ENCODE peak calls at places on chromosome 20, in nine cellular contexts. T, W, H, V, A, N, J, U and Z are unnamed samples.

GRCh38 chr20:54680439-54680838 is 205.0 kb downstream of the DOK5 start:
- DNase-seq in T (no peak), W (no peak), H (no peak), V (no peak), A (no peak), N (no peak), J (no peak), U (no peak), Z (no peak)

GRCh38 chr20:2314759-2315439 is 19.1 kb downstream of the TGM3 start:
- DNase-seq in T (no peak), W (no peak), H (no peak), V (peak; percentile 69), A (peak; percentile 42), N (peak; percentile 81), J (peak; percentile 55), U (no peak), Z (no peak)

GRCh38 chr20:36315545-36316351 is 9.6 kb downstream of the DLGAP4 start:
- DNase-seq in T (peak; percentile 68), W (no peak), H (no peak), V (no peak), A (no peak), N (no peak), J (no peak), U (no peak), Z (peak; percentile 35)

GRCh38 chr20:25039697-25040437 is 18.1 kb downstream of the ACSS1 start:
- DNase-seq in T (peak; percentile 94), W (no peak), H (no peak), V (peak; percentile 34), A (peak; percentile 90), N (peak; percentile 42), J (peak; percentile 91), U (no peak), Z (no peak)

GRCh38 chr20:13042458-13042794 is 33.7 kb downstream of the SPTLC3 start:
- DNase-seq in T (no peak), W (no peak), H (no peak), V (no peak), A (no peak), N (no peak), J (no peak), U (no peak), Z (no peak)

GRCh38 chr20:23547613-23548012 is 20.7 kb downstream of the CST9L start:
- DNase-seq in T (no peak), W (no peak), H (no peak), V (no peak), A (no peak), N (no peak), J (no peak), U (no peak), Z (no peak)

GRCh38 chr20:5612476-5613291 is 137.5 kb upstream of the SHLD1 start:
- DNase-seq in T (no peak), W (no peak), H (no peak), V (peak; percentile 38), A (no peak), N (peak; percentile 30), J (peak; percentile 68), U (no peak), Z (no peak)

GRCh38 chr20:37265152-37265551 is 3.5 kb upstream of the GHRH start:
- DNase-seq in T (no peak), W (no peak), H (no peak), V (no peak), A (no peak), N (no peak), J (no peak), U (no peak), Z (no peak)

GRCh38 chr20:17835941-17836861 is 132.4 kb downstream of the SNX5 start:
- DNase-seq in T (peak; percentile 91), W (no peak), H (no peak), V (peak; percentile 58), A (peak; percentile 87), N (no peak), J (peak; percentile 97), U (no peak), Z (no peak)

GRCh38 chr20:4949833-4950178 is 51.5 kb downstream of the SLC23A2 start:
- DNase-seq in T (no peak), W (peak; percentile 16), H (no peak), V (no peak), A (no peak), N (peak; percentile 9), J (peak; percentile 70), U (no peak), Z (no peak)

GRCh38 chr20:37419774-37420542 is 74.0 kb downstream of the SRC start:
- DNase-seq in T (no peak), W (no peak), H (no peak), V (no peak), A (no peak), N (no peak), J (no peak), U (no peak), Z (no peak)

GRCh38 chr20:15162061-15162740 is 824.8 kb upstream of the FLRT3 start:
- DNase-seq in T (no peak), W (no peak), H (no peak), V (no peak), A (no peak), N (no peak), J (no peak), U (no peak), Z (no peak)

GRCh38 chr20:48823960-48824497 is 3.8 kb downstream of the PREX1 start:
- DNase-seq in T (no peak), W (no peak), H (no peak), V (peak; percentile 42), A (no peak), N (peak; percentile 90), J (peak; percentile 57), U (no peak), Z (no peak)

GRCh38 chr20:35561268-35561667 is 19.4 kb downstream of the ERGIC3 start:
- DNase-seq in T (no peak), W (peak; percentile 25), H (peak; percentile 34), V (no peak), A (no peak), N (no peak), J (peak; percentile 39), U (no peak), Z (peak; percentile 28)

GRCh38 chr20:8527998-8528397 is 395.9 kb downstream of the PLCB1 start:
- DNase-seq in T (no peak), W (no peak), H (no peak), V (peak; percentile 14), A (no peak), N (peak; percentile 3), J (peak; percentile 88), U (no peak), Z (no peak)

GRCh38 chr20:50283922-50284810 is 93.5 kb downstream of the CEBPB start:
- DNase-seq in T (no peak), W (no peak), H (no peak), V (no peak), A (no peak), N (peak; percentile 52), J (peak; percentile 32), U (no peak), Z (peak; percentile 79)

GRCh38 chr20:50281831-50282591 is 91.4 kb downstream of the CEBPB start:
- DNase-seq in T (no peak), W (peak; percentile 26), H (peak; percentile 12), V (no peak), A (no peak), N (no peak), J (no peak), U (no peak), Z (no peak)

GRCh38 chr20:50283370-50283769 is 92.7 kb downstream of the CEBPB start:
- DNase-seq in T (no peak), W (no peak), H (no peak), V (no peak), A (no peak), N (no peak), J (no peak), U (no peak), Z (no peak)

GRCh38 chr20:50280851-50281655 is 90.4 kb downstream of the CEBPB start:
- DNase-seq in T (no peak), W (no peak), H (no peak), V (no peak), A (no peak), N (no peak), J (no peak), U (no peak), Z (no peak)

GRCh38 chr20:50282592-50283241 is 92.1 kb downstream of the CEBPB start:
- DNase-seq in T (no peak), W (no peak), H (no peak), V (no peak), A (no peak), N (no peak), J (no peak), U (no peak), Z (no peak)
- TF ChIP-seq CTCF in T (no peak), W (no peak), H (no peak), V (no peak), A (no peak), N (no peak), J (no peak), U (no peak), Z (no peak)

GRCh38 chr20:57329608-57330221 is at the start of gene SPO11:
- DNase-seq in T (no peak), W (peak; percentile 28), H (peak; percentile 14), V (no peak), A (no peak), N (no peak), J (no peak), U (no peak), Z (no peak)

GRCh38 chr20:57330998-57331397 is 1.4 kb downstream of the SPO11 start:
- DNase-seq in T (no peak), W (no peak), H (no peak), V (no peak), A (no peak), N (no peak), J (peak; percentile 15), U (no peak), Z (no peak)

GRCh38 chr20:57327820-57328219 is 1.8 kb upstream of the SPO11 start:
- DNase-seq in T (no peak), W (no peak), H (no peak), V (no peak), A (no peak), N (no peak), J (no peak), U (no peak), Z (no peak)

GRCh38 chr20:57335392-57335791 is 5.8 kb downstream of the SPO11 start:
- DNase-seq in T (no peak), W (no peak), H (no peak), V (no peak), A (no peak), N (peak; percentile 10), J (no peak), U (no peak), Z (no peak)

GRCh38 chr20:57332105-57333089 is 2.8 kb downstream of the SPO11 start:
- DNase-seq in T (no peak), W (no peak), H (no peak), V (no peak), A (no peak), N (peak; percentile 8), J (no peak), U (no peak), Z (no peak)
- TF ChIP-seq CTCF in T (no peak), W (peak; percentile 23), H (peak; percentile 69), V (no peak), A (peak; percentile 16), N (peak; percentile 52), J (no peak), U (peak; percentile 61), Z (peak; percentile 27)

GRCh38 chr20:62762376-62762775 is 33.9 kb upstream of the MRGBP start:
- DNase-seq in T (no peak), W (no peak), H (no peak), V (no peak), A (no peak), N (no peak), J (no peak), U (no peak), Z (no peak)
- TF ChIP-seq CTCF in T (no peak), W (no peak), H (no peak), V (no peak), A (no peak), N (no peak), J (no peak), U (no peak), Z (no peak)

GRCh38 chr20:38751360-38751976 is 3.2 kb downstream of the ACTR5 start:
- DNase-seq in T (no peak), W (peak; percentile 25), H (no peak), V (no peak), A (no peak), N (no peak), J (peak; percentile 67), U (no peak), Z (peak; percentile 52)
- TF ChIP-seq CTCF in T (peak; percentile 45), W (peak; percentile 55), H (peak; percentile 81), V (peak; percentile 63), A (peak; percentile 73), N (peak; percentile 83), J (peak; percentile 76), U (peak; percentile 71), Z (peak; percentile 57)